ENCODE peak calls at places on chromosome 5, in eight cellular contexts. One of them, this sample, is unnamed.

GRCh38 chr5:96876292-96876850 is at the start of gene ERAP2:
- DNase-seq in CD8-positive, alpha-beta T cell: no peak
- DNase-seq in endothelial cell of umbilical vein: peak; percentile 85
- DNase-seq in fibroblast of lung: peak; percentile 74
- DNase-seq in CD4-positive, CD25-positive, alpha-beta regulatory T cell: peak; percentile 87
- DNase-seq in suprapubic skin: no peak
- DNase-seq in sigmoid colon: no peak
- DNase-seq in tibial artery: no peak
- DNase-seq in this sample: no peak

GRCh38 chr5:16983972-16984371 is 47.9 kb upstream of the MYO10 start:
- DNase-seq in suprapubic skin: no peak
- DNase-seq in CD8-positive, alpha-beta T cell: no peak
- DNase-seq in fibroblast of lung: no peak
- DNase-seq in endothelial cell of umbilical vein: no peak
- DNase-seq in tibial artery: no peak
- DNase-seq in CD4-positive, CD25-positive, alpha-beta regulatory T cell: no peak
- DNase-seq in sigmoid colon: no peak
- DNase-seq in this sample: no peak

GRCh38 chr5:83718195-83718825 is 2.3 kb downstream of the HAPLN1 start:
- DNase-seq in sigmoid colon: no peak
- DNase-seq in endothelial cell of umbilical vein: peak; percentile 70
- DNase-seq in fibroblast of lung: peak; percentile 81
- DNase-seq in suprapubic skin: no peak
- DNase-seq in CD4-positive, CD25-positive, alpha-beta regulatory T cell: peak; percentile 49
- DNase-seq in tibial artery: no peak
- DNase-seq in CD8-positive, alpha-beta T cell: no peak
- DNase-seq in this sample: peak; percentile 44

GRCh38 chr5:130992095-130992494 is 173.0 kb downstream of the HINT1 start:
- DNase-seq in suprapubic skin: no peak
- DNase-seq in fibroblast of lung: no peak
- DNase-seq in CD8-positive, alpha-beta T cell: no peak
- DNase-seq in tibial artery: no peak
- DNase-seq in CD4-positive, CD25-positive, alpha-beta regulatory T cell: no peak
- DNase-seq in sigmoid colon: no peak
- DNase-seq in endothelial cell of umbilical vein: no peak
- DNase-seq in this sample: no peak

GRCh38 chr5:56350595-56351170 is 117.6 kb upstream of the ANKRD55 start:
- DNase-seq in suprapubic skin: peak; percentile 82
- DNase-seq in tibial artery: peak; percentile 84
- DNase-seq in sigmoid colon: peak; percentile 85
- DNase-seq in CD8-positive, alpha-beta T cell: no peak
- DNase-seq in CD4-positive, CD25-positive, alpha-beta regulatory T cell: no peak
- DNase-seq in endothelial cell of umbilical vein: peak; percentile 98
- DNase-seq in fibroblast of lung: peak; percentile 83
- DNase-seq in this sample: no peak

GRCh38 chr5:76406014-76406413 is 2.9 kb downstream of the IQGAP2 start:
- DNase-seq in tibial artery: no peak
- DNase-seq in CD8-positive, alpha-beta T cell: no peak
- DNase-seq in CD4-positive, CD25-positive, alpha-beta regulatory T cell: no peak
- DNase-seq in sigmoid colon: no peak
- DNase-seq in suprapubic skin: no peak
- DNase-seq in endothelial cell of umbilical vein: no peak
- DNase-seq in fibroblast of lung: no peak
- DNase-seq in this sample: no peak

GRCh38 chr5:55836191-55836590 is 15.0 kb upstream of the IL31RA start:
- DNase-seq in fibroblast of lung: peak; percentile 46
- DNase-seq in endothelial cell of umbilical vein: no peak
- DNase-seq in sigmoid colon: no peak
- DNase-seq in CD4-positive, CD25-positive, alpha-beta regulatory T cell: no peak
- DNase-seq in suprapubic skin: no peak
- DNase-seq in CD8-positive, alpha-beta T cell: no peak
- DNase-seq in tibial artery: no peak
- DNase-seq in this sample: no peak

GRCh38 chr5:146643805-146644204 is 127.8 kb upstream of the GPR151 start:
- DNase-seq in CD4-positive, CD25-positive, alpha-beta regulatory T cell: no peak
- DNase-seq in fibroblast of lung: no peak
- DNase-seq in CD8-positive, alpha-beta T cell: no peak
- DNase-seq in sigmoid colon: no peak
- DNase-seq in suprapubic skin: no peak
- DNase-seq in tibial artery: no peak
- DNase-seq in endothelial cell of umbilical vein: no peak
- DNase-seq in this sample: no peak

GRCh38 chr5:88792144-88792840 is 90.7 kb downstream of the MEF2C start:
- DNase-seq in sigmoid colon: no peak
- DNase-seq in CD8-positive, alpha-beta T cell: no peak
- DNase-seq in tibial artery: no peak
- DNase-seq in CD4-positive, CD25-positive, alpha-beta regulatory T cell: no peak
- DNase-seq in suprapubic skin: no peak
- DNase-seq in fibroblast of lung: peak; percentile 25
- DNase-seq in endothelial cell of umbilical vein: no peak
- DNase-seq in this sample: no peak

GRCh38 chr5:54654211-54654610 is 136.7 kb downstream of the SNX18 start:
- DNase-seq in tibial artery: no peak
- DNase-seq in suprapubic skin: no peak
- DNase-seq in CD4-positive, CD25-positive, alpha-beta regulatory T cell: no peak
- DNase-seq in CD8-positive, alpha-beta T cell: no peak
- DNase-seq in endothelial cell of umbilical vein: no peak
- DNase-seq in sigmoid colon: no peak
- DNase-seq in fibroblast of lung: peak; percentile 42
- DNase-seq in this sample: no peak

GRCh38 chr5:168128154-168128553 is 163.3 kb upstream of the WWC1 start:
- DNase-seq in fibroblast of lung: no peak
- DNase-seq in tibial artery: no peak
- DNase-seq in sigmoid colon: no peak
- DNase-seq in endothelial cell of umbilical vein: no peak
- DNase-seq in CD4-positive, CD25-positive, alpha-beta regulatory T cell: no peak
- DNase-seq in CD8-positive, alpha-beta T cell: no peak
- DNase-seq in suprapubic skin: no peak
- DNase-seq in this sample: peak; percentile 22

GRCh38 chr5:26833596-26833995 is 204.8 kb downstream of the CDH9 start:
- DNase-seq in tibial artery: no peak
- DNase-seq in fibroblast of lung: no peak
- DNase-seq in suprapubic skin: no peak
- DNase-seq in sigmoid colon: no peak
- DNase-seq in CD4-positive, CD25-positive, alpha-beta regulatory T cell: no peak
- DNase-seq in CD8-positive, alpha-beta T cell: no peak
- DNase-seq in endothelial cell of umbilical vein: no peak
- DNase-seq in this sample: no peak

GRCh38 chr5:72314571-72315172 is 5.4 kb downstream of the MRPS27 start:
- DNase-seq in tibial artery: no peak
- DNase-seq in suprapubic skin: no peak
- DNase-seq in fibroblast of lung: peak; percentile 81
- DNase-seq in sigmoid colon: no peak
- DNase-seq in CD4-positive, CD25-positive, alpha-beta regulatory T cell: no peak
- DNase-seq in CD8-positive, alpha-beta T cell: no peak
- DNase-seq in endothelial cell of umbilical vein: peak; percentile 76
- DNase-seq in this sample: no peak

GRCh38 chr5:96942911-96943310 is 7.0 kb downstream of the LNPEP start:
- DNase-seq in fibroblast of lung: no peak
- DNase-seq in suprapubic skin: no peak
- DNase-seq in sigmoid colon: no peak
- DNase-seq in CD8-positive, alpha-beta T cell: no peak
- DNase-seq in endothelial cell of umbilical vein: no peak
- DNase-seq in CD4-positive, CD25-positive, alpha-beta regulatory T cell: no peak
- DNase-seq in tibial artery: no peak
- DNase-seq in this sample: no peak

GRCh38 chr5:31106742-31107546 is 86.5 kb upstream of the CDH6 start:
- DNase-seq in sigmoid colon: no peak
- DNase-seq in suprapubic skin: no peak
- DNase-seq in tibial artery: no peak
- DNase-seq in endothelial cell of umbilical vein: no peak
- DNase-seq in fibroblast of lung: peak; percentile 27
- DNase-seq in CD8-positive, alpha-beta T cell: no peak
- DNase-seq in CD4-positive, CD25-positive, alpha-beta regulatory T cell: no peak
- DNase-seq in this sample: no peak

GRCh38 chr5:149532413-149532812 is 18.8 kb downstream of the CSNK1A1 start:
- DNase-seq in CD8-positive, alpha-beta T cell: no peak
- DNase-seq in sigmoid colon: no peak
- DNase-seq in CD4-positive, CD25-positive, alpha-beta regulatory T cell: no peak
- DNase-seq in tibial artery: no peak
- DNase-seq in endothelial cell of umbilical vein: no peak
- DNase-seq in fibroblast of lung: no peak
- DNase-seq in suprapubic skin: no peak
- DNase-seq in this sample: no peak
- H3K36me3 ChIP-seq in CD8-positive, alpha-beta T cell: no peaks in the 10 kb centered on the region
- H3K36me3 ChIP-seq in sigmoid colon: peaks cover 6% of the 10 kb centered on the region
- H3K36me3 ChIP-seq in CD4-positive, CD25-positive, alpha-beta regulatory T cell: peaks cover 19% of the 10 kb centered on the region
- H3K36me3 ChIP-seq in tibial artery: no peaks in the 10 kb centered on the region
- H3K36me3 ChIP-seq in endothelial cell of umbilical vein: peaks cover 6% of the 10 kb centered on the region
- H3K36me3 ChIP-seq in fibroblast of lung: no peaks in the 10 kb centered on the region
- H3K36me3 ChIP-seq in suprapubic skin: peaks cover 4% of the 10 kb centered on the region
- H3K36me3 ChIP-seq in this sample: peaks cover 26% of the 10 kb centered on the region

DNA sequence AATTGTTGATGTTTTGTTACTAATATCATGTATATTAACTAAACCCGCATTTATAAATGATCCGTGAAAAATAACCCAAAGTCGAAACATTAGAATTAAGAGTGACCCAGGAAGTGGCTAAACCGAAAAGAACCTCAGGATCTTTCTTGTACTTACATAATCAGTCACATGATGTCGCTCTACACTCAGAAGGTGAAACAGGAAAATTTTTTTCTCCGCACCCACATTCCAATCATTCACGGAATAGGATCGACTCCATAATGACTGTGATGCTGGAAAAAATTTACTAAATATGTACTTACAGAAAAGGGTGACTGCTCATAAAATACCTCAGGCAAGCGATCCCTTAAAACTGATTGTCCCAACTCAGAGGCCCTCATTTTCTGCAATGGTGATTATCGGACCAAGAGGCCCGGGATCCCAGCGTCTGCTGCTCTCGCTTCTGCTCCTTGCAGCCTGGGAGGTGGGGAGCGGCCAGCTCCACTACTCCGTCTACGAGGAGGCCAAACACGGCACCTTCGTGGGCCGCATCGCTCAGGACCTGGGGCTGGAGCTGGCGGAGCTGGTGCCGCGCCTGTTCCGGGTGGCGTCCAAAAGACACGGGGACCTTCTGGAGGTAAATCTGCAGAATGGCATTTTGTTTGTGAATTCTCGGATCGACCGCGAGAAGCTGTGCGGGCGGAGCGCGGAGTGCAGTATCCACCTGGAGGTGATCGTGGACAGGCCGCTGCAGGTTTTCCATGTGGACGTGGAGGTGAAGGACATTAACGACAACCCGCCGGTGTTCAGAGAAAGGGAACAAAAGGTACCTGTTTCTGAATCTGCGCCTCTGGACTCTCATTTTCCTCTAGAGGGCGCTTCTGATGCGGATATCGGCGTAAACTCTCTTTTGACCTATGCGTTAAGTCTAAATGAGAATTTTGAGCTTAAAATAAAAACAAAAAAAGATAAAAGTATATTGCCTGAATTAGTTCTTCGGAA is at the start of gene PCDHA12:
- DNase-seq in CD8-positive, alpha-beta T cell: no peak
- DNase-seq in CD4-positive, CD25-positive, alpha-beta regulatory T cell: no peak
- DNase-seq in tibial artery: no peak
- DNase-seq in fibroblast of lung: no peak
- DNase-seq in suprapubic skin: no peak
- DNase-seq in endothelial cell of umbilical vein: no peak
- DNase-seq in sigmoid colon: no peak
- DNase-seq in this sample: peak; percentile 47
- H3K27ac ChIP-seq in CD8-positive, alpha-beta T cell: no peak within 1 kb of the TSS
- H3K27ac ChIP-seq in CD4-positive, CD25-positive, alpha-beta regulatory T cell: no peak within 1 kb of the TSS
- H3K27ac ChIP-seq in tibial artery: no peak within 1 kb of the TSS
- H3K27ac ChIP-seq in fibroblast of lung: no peak within 1 kb of the TSS
- H3K27ac ChIP-seq in suprapubic skin: no peak within 1 kb of the TSS
- H3K27ac ChIP-seq in endothelial cell of umbilical vein: no peak within 1 kb of the TSS
- H3K27ac ChIP-seq in sigmoid colon: peak within 1 kb of the TSS; percentile 36
- H3K27ac ChIP-seq in this sample: peak within 1 kb of the TSS; percentile 57

GRCh38 chr5:159157552-159157951 is 51.8 kb downstream of the RNF145 start:
- DNase-seq in endothelial cell of umbilical vein: no peak
- DNase-seq in suprapubic skin: no peak
- DNase-seq in CD8-positive, alpha-beta T cell: no peak
- DNase-seq in CD4-positive, CD25-positive, alpha-beta regulatory T cell: no peak
- DNase-seq in fibroblast of lung: no peak
- DNase-seq in tibial artery: no peak
- DNase-seq in sigmoid colon: no peak
- DNase-seq in this sample: no peak

GRCh38 chr5:159161361-159162214 is 47.8 kb downstream of the RNF145 start:
- DNase-seq in tibial artery: no peak
- DNase-seq in fibroblast of lung: no peak
- DNase-seq in CD4-positive, CD25-positive, alpha-beta regulatory T cell: no peak
- DNase-seq in suprapubic skin: no peak
- DNase-seq in CD8-positive, alpha-beta T cell: no peak
- DNase-seq in sigmoid colon: no peak
- DNase-seq in endothelial cell of umbilical vein: no peak
- DNase-seq in this sample: no peak

GRCh38 chr5:159156839-159157238 is 52.5 kb downstream of the RNF145 start:
- DNase-seq in fibroblast of lung: peak; percentile 85
- DNase-seq in endothelial cell of umbilical vein: peak; percentile 70
- DNase-seq in tibial artery: no peak
- DNase-seq in CD8-positive, alpha-beta T cell: peak; percentile 38
- DNase-seq in suprapubic skin: no peak
- DNase-seq in sigmoid colon: no peak
- DNase-seq in CD4-positive, CD25-positive, alpha-beta regulatory T cell: peak; percentile 73
- DNase-seq in this sample: peak; percentile 36

GRCh38 chr5:159156426-159156835 is 52.9 kb downstream of the RNF145 start:
- DNase-seq in endothelial cell of umbilical vein: no peak
- DNase-seq in tibial artery: no peak
- DNase-seq in sigmoid colon: no peak
- DNase-seq in CD8-positive, alpha-beta T cell: no peak
- DNase-seq in CD4-positive, CD25-positive, alpha-beta regulatory T cell: no peak
- DNase-seq in fibroblast of lung: no peak
- DNase-seq in suprapubic skin: no peak
- DNase-seq in this sample: no peak

DNA sequence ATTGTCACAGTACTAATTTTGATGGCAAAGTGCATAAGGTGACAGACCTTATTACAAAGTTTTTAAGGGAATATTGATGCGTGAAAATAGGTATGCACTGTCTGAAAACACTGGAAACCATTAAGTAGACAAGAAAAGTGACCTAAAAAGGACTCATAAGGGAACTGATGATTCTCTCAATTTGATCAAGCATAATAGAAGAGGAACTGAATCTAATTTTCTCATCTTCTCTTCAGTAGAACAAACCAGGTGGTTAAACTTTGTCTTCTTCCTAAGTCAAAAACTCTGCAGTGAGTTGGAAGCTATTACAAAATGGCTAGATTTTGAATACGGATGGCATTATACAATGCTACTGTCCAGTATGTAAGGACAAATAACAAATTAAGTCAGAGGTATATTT is 53.4 kb downstream of the RNF145 start:
- DNase-seq in tibial artery: no peak
- DNase-seq in CD4-positive, CD25-positive, alpha-beta regulatory T cell: no peak
- DNase-seq in fibroblast of lung: no peak
- DNase-seq in suprapubic skin: no peak
- DNase-seq in endothelial cell of umbilical vein: no peak
- DNase-seq in CD8-positive, alpha-beta T cell: no peak
- DNase-seq in sigmoid colon: no peak
- DNase-seq in this sample: no peak
- H3K36me3 ChIP-seq in tibial artery: peaks cover 5% of the 10 kb centered on the region
- H3K36me3 ChIP-seq in CD4-positive, CD25-positive, alpha-beta regulatory T cell: peaks cover 41% of the 10 kb centered on the region
- H3K36me3 ChIP-seq in fibroblast of lung: peaks cover 3% of the 10 kb centered on the region
- H3K36me3 ChIP-seq in suprapubic skin: peaks cover 32% of the 10 kb centered on the region
- H3K36me3 ChIP-seq in endothelial cell of umbilical vein: peaks cover 19% of the 10 kb centered on the region
- H3K36me3 ChIP-seq in CD8-positive, alpha-beta T cell: peaks cover 13% of the 10 kb centered on the region
- H3K36me3 ChIP-seq in sigmoid colon: peaks cover 16% of the 10 kb centered on the region
- H3K36me3 ChIP-seq in this sample: peaks cover 32% of the 10 kb centered on the region

DNA sequence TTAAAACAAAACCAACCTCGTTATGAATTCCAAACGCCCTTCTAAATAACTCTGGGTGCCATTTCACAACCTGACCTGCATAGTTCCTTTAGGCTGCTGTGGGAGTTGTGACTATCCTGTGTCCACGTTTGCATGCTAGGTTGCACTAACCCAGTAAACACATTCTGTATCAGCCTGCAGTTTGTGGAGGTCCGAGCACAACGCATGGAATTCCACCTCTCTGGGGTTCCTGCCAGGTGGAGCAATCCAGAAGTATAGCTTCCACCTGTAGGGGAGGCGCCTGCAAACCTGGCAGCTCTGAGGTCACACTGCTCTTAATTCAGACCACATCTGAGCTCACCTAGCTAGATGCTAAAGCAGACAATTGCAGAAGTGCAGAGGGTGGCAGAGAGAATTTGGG is 57.2 kb downstream of the MARCHF3 start:
- DNase-seq in fibroblast of lung: no peak
- DNase-seq in sigmoid colon: no peak
- DNase-seq in CD8-positive, alpha-beta T cell: no peak
- DNase-seq in CD4-positive, CD25-positive, alpha-beta regulatory T cell: no peak
- DNase-seq in tibial artery: no peak
- DNase-seq in endothelial cell of umbilical vein: no peak
- DNase-seq in suprapubic skin: no peak
- DNase-seq in this sample: no peak
- H3K27ac ChIP-seq in fibroblast of lung: no peak overlapping the region
- H3K27ac ChIP-seq in sigmoid colon: no peak overlapping the region
- H3K27ac ChIP-seq in CD8-positive, alpha-beta T cell: no peak overlapping the region
- H3K27ac ChIP-seq in CD4-positive, CD25-positive, alpha-beta regulatory T cell: peak overlapping the region; percentile 67
- H3K27ac ChIP-seq in tibial artery: no peak overlapping the region
- H3K27ac ChIP-seq in endothelial cell of umbilical vein: no peak overlapping the region
- H3K27ac ChIP-seq in suprapubic skin: no peak overlapping the region
- H3K27ac ChIP-seq in this sample: no peak overlapping the region

This sample was measured in WERI-Rb-1.